ENCODE peak calls at places on chromosomes 16 and 17, in seven cellular contexts. B is activated naive CD4-positive, alpha-beta T cell; M is Kasumi-1; L is HFF-Myc; Z is HS-5; C is non-pigmented ciliary epithelial cell; Y is adrenal gland. R is an unnamed sample.

GRCh38 chr17:15659236-15659635 is 24.9 kb downstream of the TRIM16 start:
- DNase-seq in C (no peak), M (no peak), Y (no peak), Z (no peak), B (no peak), L (no peak), R (peak)

GRCh38 chr17:8872705-8873426 is 5.4 kb upstream of the PIK3R6 start:
- DNase-seq in Y (no peak), C (no peak), L (no peak), Z (no peak), B (no peak), M (no peak), R (no peak)

GRCh38 chr16:70402916-70403659 is 35.8 kb downstream of the ST3GAL2 start:
- DNase-seq in Y (no peak), Z (no peak), C (no peak), M (peak), L (no peak), B (no peak), R (peak)

GRCh38 chr17:30360396-30360795 is 18.3 kb upstream of the CPD start:
- DNase-seq in C (no peak), B (no peak), Y (no peak), L (no peak), M (peak), Z (no peak), R (no peak)

GRCh38 chr17:1399366-1399678 is 700 bp downstream of the YWHAE start:
- DNase-seq in L (no peak), Z (no peak), M (no peak), B (no peak), C (no peak), Y (no peak), R (no peak)

GRCh38 chr17:70420876-70421445 is 251.6 kb downstream of the KCNJ2 start:
- DNase-seq in B (no peak), C (no peak), M (no peak), Y (no peak), Z (no peak), L (no peak), R (peak)

GRCh38 chr16:70589998-70590471 is 56.3 kb upstream of the IL34 start:
- DNase-seq in B (no peak), C (no peak), M (no peak), Z (no peak), L (no peak), Y (no peak), R (peak)

GRCh38 chr16:1054660-1055556 is 17.6 kb upstream of the SSTR5 start:
- DNase-seq in Z (no peak), C (no peak), B (no peak), Y (peak), M (no peak), L (no peak), R (peak)

GRCh38 chr17:47279062-47279801 is 25.6 kb downstream of the ITGB3 start:
- DNase-seq in L (peak), Y (no peak), Z (peak), C (peak), B (no peak), M (peak), R (peak)